ENCODE peak calls at places on chromosomes 1 and 21, in four cellular contexts. V is AG08396, O is HS-27A, L is NCI-H1417. E is an unnamed sample.

GRCh38 chr1:213122514-213122929 is 71.5 kb downstream of the RPS6KC1 start:
- DNase-seq in V (peak; percentile 6), O (no peak), L (peak; percentile 30), E (peak; percentile 14)

GRCh38 chr1:53367503-53368313 is 39.8 kb upstream of the LRP8 start:
- DNase-seq in V (no peak), O (no peak), L (no peak), E (no peak)

GRCh38 chr1:180502361-180503273 is at the start of gene ACBD6:
- DNase-seq in V (peak; percentile 89), O (peak; percentile 75), L (peak; percentile 96), E (peak; percentile 80)

GRCh38 chr1:186605762-186606350 is 74.4 kb downstream of the PTGS2 start:
- DNase-seq in V (peak; percentile 17), O (no peak), L (peak; percentile 14), E (peak; percentile 66)

GRCh38 chr1:145689922-145690321 is 17.2 kb downstream of the PDZK1 start:
- DNase-seq in V (no peak), O (no peak), L (no peak), E (no peak)

GRCh38 chr1:238660849-238661248 is 725.5 kb upstream of the CHRM3 start:
- DNase-seq in V (no peak), O (no peak), L (no peak), E (no peak)

GRCh38 chr1:98104285-98104684 is 183.5 kb upstream of the DPYD start:
- DNase-seq in V (peak; percentile 47), O (peak; percentile 76), L (no peak), E (peak; percentile 63)

GRCh38 chr1:235411489-235412486 is 44.6 kb downstream of the TBCE start:
- DNase-seq in V (no peak), O (no peak), L (no peak), E (no peak)

GRCh38 chr1:67831850-67832513 is 1.3 kb downstream of the GNG12 start:
- DNase-seq in V (peak; percentile 82), O (peak; percentile 83), L (peak; percentile 17), E (peak; percentile 89)

GRCh38 chr1:25360596-25361581 is 22.8 kb downstream of the TMEM50A start:
- DNase-seq in V (peak; percentile 52), O (peak; percentile 73), L (no peak), E (peak; percentile 93)

GRCh38 chr1:212928323-212929281 is 21.7 kb upstream of the VASH2 start:
- DNase-seq in V (no peak), O (no peak), L (no peak), E (no peak)

GRCh38 chr1:70411360-70411844 is 334 bp downstream of the CTH start:
- DNase-seq in V (peak; percentile 30), O (no peak), L (no peak), E (no peak)

GRCh38 chr1:219442575-219442974 is 170.3 kb downstream of the ZC3H11B start:
- DNase-seq in V (no peak), O (no peak), L (no peak), E (no peak)

GRCh38 chr1:199295102-199295501 is 656.3 kb downstream of the PTPRC start:
- DNase-seq in V (no peak), O (no peak), L (no peak), E (no peak)

GRCh38 chr1:175129182-175129581 is 61.5 kb downstream of the TNN start:
- DNase-seq in V (peak; percentile 39), O (no peak), L (no peak), E (peak; percentile 57)

GRCh38 chr1:209513226-209513625 is 70.3 kb upstream of the CAMK1G start:
- DNase-seq in V (peak; percentile 45), O (no peak), L (peak; percentile 36), E (peak; percentile 62)

GRCh38 chr1:35929730-35930592 is 944 bp upstream of the AGO3 start:
- DNase-seq in V (peak; percentile 60), O (peak; percentile 29), L (peak; percentile 30), E (no peak)

GRCh38 chr1:108199231-108199657 is 899 bp downstream of the SLC25A24 start:
- DNase-seq in V (peak; percentile 45), O (peak; percentile 31), L (no peak), E (peak; percentile 30)

GRCh38 chr1:2358651-2359640 is 32.4 kb downstream of the MORN1 start:
- DNase-seq in V (no peak), O (no peak), L (no peak), E (no peak)

GRCh38 chr1:41650176-41650519 is 165.7 kb upstream of the EDN2 start:
- DNase-seq in V (no peak), O (no peak), L (no peak), E (peak; percentile 71)

GRCh38 chr1:28246427-28246832 is 10.5 kb downstream of the ATP5IF1 start:
- DNase-seq in V (no peak), O (no peak), L (no peak), E (no peak)

GRCh38 chr1:37240897-37241296 is 206.6 kb upstream of the GRIK3 start:
- DNase-seq in V (no peak), O (no peak), L (peak; percentile 89), E (no peak)

GRCh38 chr21:36718951-36719501 is 20.1 kb downstream of the SIM2 start:
- DNase-seq in V (no peak), O (no peak), L (no peak), E (peak; percentile 80)

GRCh38 chr1:24717867-24718650 is 27.2 kb upstream of the CLIC4 start:
- DNase-seq in V (no peak), O (no peak), L (no peak), E (no peak)

GRCh38 chr1:32159189-32159588 is 20.3 kb upstream of the TXLNA start:
- DNase-seq in V (no peak), O (no peak), L (no peak), E (no peak)

GRCh38 chr1:26021647-26022403 is at the start of gene EXTL1:
- DNase-seq in V (peak; percentile 67), O (no peak), L (no peak), E (no peak)

GRCh38 chr1:74193908-74194307 is 4.1 kb downstream of the LRRIQ3 start:
- DNase-seq in V (peak; percentile 20), O (peak; percentile 24), L (no peak), E (peak; percentile 16)

GRCh38 chr1:76381450-76382108 is 307.0 kb downstream of the ST6GALNAC3 start:
- DNase-seq in V (no peak), O (no peak), L (no peak), E (no peak)

GRCh38 chr1:9784508-9785133 is 39.1 kb downstream of the CLSTN1 start:
- DNase-seq in V (peak; percentile 45), O (peak; percentile 33), L (peak; percentile 73), E (peak; percentile 50)

GRCh38 chr1:241990040-241990439 is 8.9 kb downstream of the MAP1LC3C start:
- DNase-seq in V (peak; percentile 75), O (peak; percentile 88), L (no peak), E (peak; percentile 94)

GRCh38 chr1:156077430-156077760 is 4.9 kb downstream of the MEX3A start:
- DNase-seq in V (no peak), O (no peak), L (no peak), E (no peak)

GRCh38 chr1:234271243-234271606 is 102.0 kb upstream of the COA6 start:
- DNase-seq in V (no peak), O (no peak), L (no peak), E (no peak)

GRCh38 chr21:36695671-36696389 is 3.1 kb upstream of the SIM2 start:
- DNase-seq in V (no peak), O (no peak), L (no peak), E (no peak)

GRCh38 chr1:53190210-53190611 is 6.4 kb upstream of the CPT2 start:
- DNase-seq in V (no peak), O (no peak), L (no peak), E (no peak)

GRCh38 chr1:169321539-169321938 is 46.1 kb downstream of the NME7 start:
- DNase-seq in V (peak; percentile 13), O (peak; percentile 19), L (peak; percentile 14), E (peak; percentile 27)

E was measured in H4.